ENCODE peak calls at places on chromosomes 16 and 17, in seven cellular contexts. N is M059J, K is brain microvascular endothelial cell, S is tibial artery, Y is cardiac muscle cell, T is sciatic nerve, L is GOT3. J is an unnamed sample.

GRCh38 chr17:62562656-62563055 is 64.8 kb upstream of the MRC2 start:
- DNase-seq in T (no peak), Y (no peak), S (no peak), L (no peak), N (peak; percentile 82), K (peak; percentile 76), J (no peak)

GRCh38 chr17:66405836-66406679 is 103.6 kb downstream of the PRKCA start:
- DNase-seq in L (no peak), N (no peak), S (no peak), Y (no peak), T (no peak), K (no peak), J (no peak)

GRCh38 chr17:2076461-2076984 is 21.6 kb downstream of the HIC1 start:
- DNase-seq in S (no peak), K (no peak), N (no peak), T (no peak), Y (no peak), L (no peak), J (no peak)

GRCh38 chr16:66469932-66470546 is 42.9 kb downstream of the BEAN1 start:
- DNase-seq in N (no peak), T (no peak), K (no peak), S (no peak), Y (no peak), L (no peak), J (no peak)

GRCh38 chr16:82152641-82153094 is 17.4 kb downstream of the MPHOSPH6 start:
- DNase-seq in Y (no peak), K (no peak), N (peak; percentile 88), L (no peak), S (no peak), T (no peak), J (no peak)

GRCh38 chr16:66899945-66900688 is 18.6 kb downstream of the CDH16 start:
- DNase-seq in S (peak; percentile 93), T (peak; percentile 86), N (peak; percentile 94), Y (peak; percentile 89), K (peak; percentile 75), L (peak; percentile 31), J (no peak)

GRCh38 chr17:61495161-61495857 is 43.1 kb downstream of the TBX4 start:
- DNase-seq in Y (no peak), L (no peak), T (no peak), S (no peak), K (no peak), N (peak; percentile 80), J (no peak)

GRCh38 chr17:42110301-42111264 is 1.9 kb downstream of the DHX58 start:
- DNase-seq in T (no peak), K (no peak), N (no peak), L (no peak), Y (no peak), S (no peak), J (no peak)

GRCh38 chr17:31068291-31068690 is 26.5 kb upstream of the NF1 start:
- DNase-seq in K (peak; percentile 52), T (peak; percentile 62), L (no peak), S (no peak), N (peak; percentile 62), Y (no peak), J (no peak)

GRCh38 chr17:9671559-9671958 is 26.2 kb downstream of the USP43 start:
- DNase-seq in N (no peak), K (no peak), S (no peak), T (no peak), L (no peak), Y (no peak), J (no peak)

GRCh38 chr17:503449-503700 is 150.8 kb upstream of the RPH3AL start:
- DNase-seq in N (no peak), T (no peak), L (no peak), S (no peak), K (no peak), Y (no peak), J (no peak)

GRCh38 chr16:27315333-27316037 is 1.7 kb downstream of the IL4R start:
- DNase-seq in Y (peak; percentile 38), K (peak; percentile 57), T (peak; percentile 59), L (no peak), N (peak; percentile 90), S (peak; percentile 78), J (no peak)

GRCh38 chr17:2755941-2756724 is 6.7 kb upstream of the CCDC92B start:
- DNase-seq in L (no peak), S (no peak), N (no peak), T (no peak), Y (peak; percentile 74), K (peak; percentile 3), J (no peak)

GRCh38 chr17:49760909-49761558 is 2.9 kb downstream of the FAM117A start:
- DNase-seq in S (no peak), K (no peak), L (no peak), T (no peak), N (no peak), Y (no peak), J (no peak)

GRCh38 chr17:81821603-81822311 is 11.3 kb downstream of the MCRIP1 start:
- DNase-seq in T (peak; percentile 78), S (peak; percentile 88), K (peak; percentile 35), Y (peak; percentile 69), L (no peak), N (no peak), J (no peak)

GRCh38 chr17:44607836-44608690 is 48.2 kb upstream of the MEIOC start:
- DNase-seq in L (no peak), T (no peak), K (peak; percentile 32), S (no peak), Y (no peak), N (no peak), J (no peak)

GRCh38 chr16:81212830-81213465 is 25.5 kb upstream of the BCO1 start:
- DNase-seq in T (no peak), L (no peak), N (no peak), K (no peak), Y (no peak), S (no peak), J (no peak)

GRCh38 chr17:29723283-29724047 is 100.8 kb upstream of the CORO6 start:
- DNase-seq in K (no peak), T (no peak), N (no peak), L (no peak), Y (no peak), S (no peak), J (no peak)

GRCh38 chr17:1939979-1940809 is 84.9 kb downstream of the RTN4RL1 start:
- DNase-seq in N (no peak), L (no peak), S (no peak), Y (no peak), T (no peak), K (no peak), J (no peak)

GRCh38 chr16:55044366-55044975 is 113.8 kb downstream of the IRX5 start:
- DNase-seq in T (no peak), L (no peak), S (peak; percentile 62), K (no peak), Y (no peak), N (no peak), J (no peak)

GRCh38 chr17:10798332-10798749 is 5.6 kb downstream of the TMEM238L start:
- DNase-seq in S (no peak), L (no peak), N (no peak), Y (no peak), K (no peak), T (no peak), J (no peak)

GRCh38 chr17:47847341-47848197 is 3.4 kb downstream of the SP6 start:
- DNase-seq in S (no peak), K (no peak), Y (peak; percentile 47), N (no peak), T (no peak), L (no peak), J (no peak)

GRCh38 chr17:31649302-31649701 is 209.7 kb downstream of the COPRS start:
- DNase-seq in S (no peak), Y (no peak), L (no peak), N (no peak), K (no peak), T (no peak), J (no peak)

GRCh38 chr17:56710986-56711385 is 117.5 kb downstream of the NOG start:
- DNase-seq in N (no peak), L (no peak), Y (no peak), K (no peak), T (no peak), S (no peak), J (no peak)

GRCh38 chr17:56599093-56599492 is 5.6 kb downstream of the NOG start:
- DNase-seq in N (no peak), L (no peak), S (no peak), T (no peak), Y (no peak), K (no peak), J (no peak)

GRCh38 chr16:81551141-81551808 is 106.7 kb downstream of the CMIP start:
- DNase-seq in T (no peak), L (no peak), N (peak; percentile 87), S (no peak), Y (no peak), K (peak; percentile 83), J (no peak)

GRCh38 chr17:48052956-48053757 is 5.0 kb downstream of the NFE2L1 start:
- DNase-seq in K (no peak), N (no peak), S (peak; percentile 93), T (peak; percentile 80), Y (peak; percentile 76), L (no peak), J (no peak)

GRCh38 chr17:52181842-52182241 is 23.3 kb upstream of the CA10 start:
- DNase-seq in K (no peak), S (no peak), L (no peak), T (no peak), Y (no peak), N (no peak), J (no peak)

GRCh38 chr17:5544115-5544514 is 40.2 kb downstream of the NLRP1 start:
- DNase-seq in L (no peak), Y (no peak), S (no peak), N (no peak), K (no peak), T (peak; percentile 31), J (no peak)

GRCh38 chr16:51723016-51723724 is 572.1 kb upstream of the SALL1 start:
- DNase-seq in N (peak; percentile 11), K (no peak), T (no peak), S (no peak), Y (no peak), L (no peak), J (no peak)

GRCh38 chr17:75843577-75844529 is at the start of gene UNC13D:
- DNase-seq in K (no peak), S (no peak), L (no peak), Y (no peak), N (peak; percentile 21), T (no peak), J (peak; percentile 23)

GRCh38 chr17:57256708-57257112 is 387 bp downstream of the MSI2 start:
- DNase-seq in S (no peak), T (no peak), Y (peak; percentile 62), L (no peak), N (peak; percentile 29), K (no peak), J (no peak)

GRCh38 chr17:77846531-77847085 is 111.9 kb upstream of the TNRC6C start:
- DNase-seq in N (no peak), K (no peak), Y (no peak), S (no peak), T (no peak), L (no peak), J (no peak)

GRCh38 chr17:17043668-17044226 is 1.5 kb downstream of the MPRIP start:
- DNase-seq in Y (peak; percentile 47), L (no peak), S (peak; percentile 61), N (peak; percentile 72), K (no peak), T (peak; percentile 53), J (no peak)

GRCh38 chr17:28842282-28843012 is at the start of gene FAM222B:
- DNase-seq in Y (peak; percentile 95), K (peak; percentile 65), N (peak; percentile 79), T (peak; percentile 86), L (peak; percentile 66), S (peak; percentile 86), J (peak; percentile 83)

GRCh38 chr16:88315543-88316105 is 67.1 kb upstream of the ZNF469 start:
- DNase-seq in Y (no peak), K (peak; percentile 48), N (peak; percentile 73), L (no peak), T (no peak), S (no peak), J (no peak)

GRCh38 chr17:44176671-44177501 is 6.4 kb downstream of the ASB16 start:
- DNase-seq in S (no peak), Y (no peak), K (no peak), N (no peak), L (no peak), T (no peak), J (no peak)

GRCh38 chr17:7701681-7702080 is 3.3 kb upstream of the EFNB3 start:
- DNase-seq in K (no peak), Y (no peak), S (no peak), T (no peak), L (no peak), N (no peak), J (no peak)

J was measured in NK-92 treated with Interleukin-12 subunit alpha and Interleukin-12 subunit beta, amount 100 ng/mL, for 24 hours.